ENCODE peak calls at places on chromosomes 2 and 18, in five cellular contexts. One of them, this sample, is unnamed.

GRCh38 chr18:79791141-79791972 is 6.4 kb upstream of the KCNG2 start:
- DNase-seq in IMR-90: peak
- DNase-seq in M059J: peak
- DNase-seq in SHP77: no peak
- DNase-seq in astrocyte of the cerebellum: peak
- DNase-seq in this sample: peak

GRCh38 chr2:100785621-100786296 is 34.2 kb upstream of the NPAS2 start:
- DNase-seq in IMR-90: no peak
- DNase-seq in M059J: peak
- DNase-seq in SHP77: no peak
- DNase-seq in astrocyte of the cerebellum: no peak
- DNase-seq in this sample: peak

GRCh38 chr2:11753452-11753885 is 7.0 kb downstream of the LPIN1 start:
- DNase-seq in IMR-90: no peak
- DNase-seq in M059J: peak
- DNase-seq in SHP77: peak
- DNase-seq in astrocyte of the cerebellum: no peak
- DNase-seq in this sample: peak

GRCh38 chr18:9017170-9017899 is 85.2 kb upstream of the NDUFV2 start:
- DNase-seq in IMR-90: peak
- DNase-seq in M059J: peak
- DNase-seq in SHP77: peak
- DNase-seq in astrocyte of the cerebellum: peak
- DNase-seq in this sample: peak

GRCh38 chr2:151338115-151338514 is 19.3 kb upstream of the TNFAIP6 start:
- DNase-seq in IMR-90: no peak
- DNase-seq in M059J: no peak
- DNase-seq in SHP77: no peak
- DNase-seq in astrocyte of the cerebellum: no peak
- DNase-seq in this sample: no peak

GRCh38 chr2:207066784-207067460 is 98.8 kb downstream of the KLF7 start:
- DNase-seq in IMR-90: no peak
- DNase-seq in M059J: no peak
- DNase-seq in SHP77: no peak
- DNase-seq in astrocyte of the cerebellum: no peak
- DNase-seq in this sample: no peak

GRCh38 chr2:122639176-122639575 is 883.7 kb downstream of the TSN start:
- DNase-seq in IMR-90: no peak
- DNase-seq in M059J: no peak
- DNase-seq in SHP77: no peak
- DNase-seq in astrocyte of the cerebellum: no peak
- DNase-seq in this sample: no peak

GRCh38 chr2:19799881-19800780 is 101.7 kb downstream of the TTC32 start:
- DNase-seq in IMR-90: no peak
- DNase-seq in M059J: peak
- DNase-seq in SHP77: no peak
- DNase-seq in astrocyte of the cerebellum: no peak
- DNase-seq in this sample: no peak

GRCh38 chr2:178484245-178485041 is 4.2 kb downstream of the PLEKHA3 start:
- DNase-seq in IMR-90: peak
- DNase-seq in M059J: peak
- DNase-seq in SHP77: peak
- DNase-seq in astrocyte of the cerebellum: no peak
- DNase-seq in this sample: no peak

GRCh38 chr18:58241877-58242276 is 197.9 kb downstream of the NEDD4L start:
- DNase-seq in IMR-90: peak
- DNase-seq in M059J: peak
- DNase-seq in SHP77: no peak
- DNase-seq in astrocyte of the cerebellum: peak
- DNase-seq in this sample: no peak

GRCh38 chr2:167310442-167310841 is 422.2 kb downstream of the XIRP2 start:
- DNase-seq in IMR-90: no peak
- DNase-seq in M059J: no peak
- DNase-seq in SHP77: no peak
- DNase-seq in astrocyte of the cerebellum: no peak
- DNase-seq in this sample: no peak

GRCh38 chr2:217944923-217945322 is 57.9 kb downstream of the TNS1 start:
- DNase-seq in IMR-90: no peak
- DNase-seq in M059J: no peak
- DNase-seq in SHP77: no peak
- DNase-seq in astrocyte of the cerebellum: no peak
- DNase-seq in this sample: no peak

GRCh38 chr2:172726172-172726735 is 9.4 kb upstream of the RAPGEF4 start:
- DNase-seq in IMR-90: peak
- DNase-seq in M059J: peak
- DNase-seq in SHP77: no peak
- DNase-seq in astrocyte of the cerebellum: peak
- DNase-seq in this sample: no peak